ENCODE peak calls at places on chromosome 4, in five cellular contexts. P, S, B, X and O are unnamed samples.

GRCh38 chr4:24984602-24985532 is 45.9 kb downstream of the LGI2 start:
- DNase-seq in P (no peak), B (no peak), X (no peak), S (no peak), O (no peak)

GRCh38 chr4:83255584-83255983 is 29.0 kb downstream of the COQ2 start:
- DNase-seq in P (peak; percentile 76), X (no peak), B (no peak), S (peak; percentile 94), O (peak; percentile 96)

GRCh38 chr4:64781737-64782326 is 372.6 kb upstream of the TECRL start:
- DNase-seq in B (peak; percentile 60), P (peak; percentile 10), X (peak; percentile 8), S (peak; percentile 13), O (peak; percentile 71)

GRCh38 chr4:128060130-128060619 is 937 bp upstream of the LARP1B start:
- DNase-seq in P (peak; percentile 6), B (peak; percentile 21), S (no peak), X (no peak), O (peak; percentile 39)

GRCh38 chr4:114780205-114780604 is 181.6 kb downstream of the UGT8 start:
- DNase-seq in X (peak; percentile 4), B (peak; percentile 9), P (peak; percentile 7), S (peak; percentile 42), O (peak; percentile 9)

GRCh38 chr4:122710434-122711308 is 21.8 kb upstream of the BBS12 start:
- DNase-seq in B (no peak), P (peak; percentile 44), S (peak; percentile 27), X (no peak), O (peak; percentile 59)

GRCh38 chr4:25838526-25838925 is 24.3 kb downstream of the SEL1L3 start:
- DNase-seq in B (no peak), X (no peak), S (no peak), P (no peak), O (no peak)

GRCh38 chr4:11623726-11624037 is 195.0 kb upstream of the HS3ST1 start:
- DNase-seq in P (peak; percentile 27), S (peak; percentile 37), B (peak; percentile 38), X (no peak), O (peak; percentile 45)

GRCh38 chr4:25361253-25361652 is 15.8 kb upstream of the ANAPC4 start:
- DNase-seq in S (no peak), X (peak; percentile 56), B (no peak), P (no peak), O (no peak)

GRCh38 chr4:153731239-153731638 is 28.6 kb downstream of the RNF175 start:
- DNase-seq in B (no peak), P (peak; percentile 64), S (peak; percentile 88), X (no peak), O (no peak)

GRCh38 chr4:176500894-176501293 is 181.1 kb downstream of the SPCS3 start:
- DNase-seq in B (no peak), P (no peak), S (no peak), X (no peak), O (no peak)

GRCh38 chr4:176499518-176499917 is 179.8 kb downstream of the SPCS3 start:
- DNase-seq in P (peak; percentile 77), S (peak; percentile 75), X (no peak), B (no peak), O (peak; percentile 25)

DNA sequence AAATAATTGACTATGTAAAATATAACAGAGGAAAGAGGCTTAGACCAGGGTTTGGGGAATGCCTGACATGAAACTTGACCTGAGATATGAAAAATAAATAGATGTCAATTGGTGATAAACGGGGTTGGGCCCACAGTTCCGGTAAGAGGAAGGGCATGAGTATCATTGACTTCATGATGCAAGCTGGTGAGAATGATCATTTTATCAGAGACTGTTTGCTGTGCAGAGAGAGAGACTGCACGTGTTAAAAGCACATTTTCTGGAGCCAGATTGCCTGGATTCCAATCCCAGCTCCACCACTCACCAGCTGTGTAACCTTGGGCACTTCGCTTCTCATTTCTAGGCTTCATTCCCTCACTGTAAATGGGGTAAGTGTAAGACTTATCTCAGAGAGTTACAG is 179.1 kb downstream of the SPCS3 start:
- DNase-seq in S (peak; percentile 71), X (no peak), B (no peak), P (peak; percentile 66), O (peak; percentile 60)
- H2AFZ ChIP-seq in S (peak overlapping the region; percentile 25), X (no peak overlapping the region), B (no peak overlapping the region), P (peak overlapping the region; percentile 77), O (peak overlapping the region; percentile 90)

DNA sequence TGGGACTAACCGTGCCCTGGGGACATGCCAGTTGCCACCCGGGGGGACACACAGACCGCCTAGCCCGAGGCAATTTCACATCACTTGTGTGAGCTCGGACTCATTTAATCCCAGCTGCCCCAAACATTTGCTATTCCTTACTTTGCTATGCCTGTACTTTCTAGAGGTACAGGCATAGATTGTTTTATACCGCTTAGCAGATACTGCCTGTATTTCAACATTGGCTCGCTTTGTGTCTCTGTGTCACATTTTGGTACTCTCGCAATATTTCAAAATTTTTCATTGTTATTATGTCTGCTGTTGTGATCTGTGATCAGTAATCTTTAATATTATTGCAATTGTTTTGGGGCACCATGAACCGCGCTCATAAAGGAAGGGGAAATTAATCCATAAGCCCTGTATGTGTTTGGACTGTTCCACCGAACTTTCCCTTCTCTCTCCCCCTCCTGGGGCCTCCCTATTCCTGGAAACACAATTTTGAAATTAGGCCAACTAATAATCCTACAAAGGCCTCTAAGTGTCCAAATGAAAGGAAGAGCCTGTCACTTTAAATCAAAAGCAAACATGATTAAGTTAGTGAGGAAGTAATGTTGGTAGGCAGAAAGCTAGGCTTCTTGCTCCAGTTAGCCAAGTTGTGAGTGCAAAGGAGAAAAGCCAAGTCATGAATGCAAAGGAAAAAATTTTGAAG is 563 bp upstream of the CASP6 start:
- DNase-seq in B (no peak), X (no peak), S (peak; percentile 28), P (no peak), O (peak; percentile 64)
- H3K9me3 ChIP-seq in B (no peaks in the 10 kb centered on the region), X (no peaks in the 10 kb centered on the region), S (no peaks in the 10 kb centered on the region), P (no peaks in the 10 kb centered on the region), O (no peaks in the 10 kb centered on the region)

GRCh38 chr4:8688041-8688907 is 95.7 kb downstream of the CPZ start:
- DNase-seq in X (no peak), S (no peak), P (peak; percentile 2), B (peak; percentile 31), O (peak; percentile 4)

GRCh38 chr4:8689741-8690140 is 97.2 kb downstream of the CPZ start:
- DNase-seq in P (no peak), X (no peak), S (no peak), B (no peak), O (no peak)

GRCh38 chr4:8690216-8690786 is 97.7 kb downstream of the CPZ start:
- DNase-seq in X (no peak), P (no peak), S (no peak), B (no peak), O (no peak)

GRCh38 chr4:8688908-8689445 is 96.4 kb downstream of the CPZ start:
- DNase-seq in X (no peak), B (no peak), P (no peak), S (no peak), O (no peak)

DNA sequence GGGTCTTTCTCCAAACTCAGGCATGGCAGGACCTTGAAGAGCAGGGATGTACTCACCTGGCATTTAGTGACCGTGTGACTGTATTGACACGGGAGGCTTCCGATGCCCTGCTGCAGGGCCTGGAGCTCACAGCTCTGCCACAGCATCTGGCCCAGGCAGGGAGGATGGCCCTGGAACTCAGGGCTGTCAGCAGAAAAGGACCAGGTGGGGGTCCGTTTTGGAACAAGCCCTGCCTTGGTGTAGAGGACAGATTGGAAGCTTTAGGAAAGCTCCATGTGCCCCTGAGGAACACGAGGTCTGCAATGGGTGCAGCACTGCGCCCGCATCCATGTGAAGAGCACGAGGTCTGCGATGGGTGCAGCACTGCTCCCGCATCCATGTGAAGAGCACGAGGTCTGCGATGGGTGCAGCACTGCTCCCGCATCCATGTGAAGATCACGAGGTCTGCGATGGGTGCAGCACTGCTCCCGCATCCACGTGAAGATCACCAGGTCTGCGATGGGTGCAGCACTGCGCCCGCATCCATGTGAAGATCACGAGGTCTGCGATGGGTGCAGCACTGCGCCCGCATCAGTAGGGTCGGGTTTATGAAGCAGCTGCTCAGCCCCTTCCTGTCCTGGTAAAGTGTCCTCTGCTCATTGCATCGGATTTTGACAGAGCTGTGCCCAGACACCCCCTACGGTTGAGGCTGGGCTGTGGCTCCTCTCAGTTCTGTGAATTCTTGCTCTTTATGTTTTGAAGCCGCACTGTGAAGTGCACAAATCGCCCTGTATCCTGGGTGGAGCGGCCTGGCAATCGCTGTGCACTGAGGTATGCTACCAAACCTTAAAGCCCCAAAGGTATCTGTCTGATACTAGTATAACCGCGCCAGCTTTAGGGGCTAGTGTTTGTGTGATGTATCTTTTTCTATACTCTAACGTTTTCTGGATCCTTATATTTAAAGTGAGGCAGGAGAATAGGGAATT is 98.5 kb downstream of the CPZ start:
- DNase-seq in X (no peak), B (no peak), S (no peak), P (no peak), O (no peak)
- TF ChIP-seq CTCF in X (no peak), B (no peak), S (no peak), P (no peak), O (no peak)

GRCh38 chr4:151055539-151055938 is 40.5 kb upstream of the LRBA start:
- DNase-seq in P (no peak), X (no peak), B (no peak), S (no peak), O (no peak)
- H2AFZ ChIP-seq in P (no peak overlapping the region), X (no peak overlapping the region), B (no peak overlapping the region), S (no peak overlapping the region), O (no peak overlapping the region)

DNA sequence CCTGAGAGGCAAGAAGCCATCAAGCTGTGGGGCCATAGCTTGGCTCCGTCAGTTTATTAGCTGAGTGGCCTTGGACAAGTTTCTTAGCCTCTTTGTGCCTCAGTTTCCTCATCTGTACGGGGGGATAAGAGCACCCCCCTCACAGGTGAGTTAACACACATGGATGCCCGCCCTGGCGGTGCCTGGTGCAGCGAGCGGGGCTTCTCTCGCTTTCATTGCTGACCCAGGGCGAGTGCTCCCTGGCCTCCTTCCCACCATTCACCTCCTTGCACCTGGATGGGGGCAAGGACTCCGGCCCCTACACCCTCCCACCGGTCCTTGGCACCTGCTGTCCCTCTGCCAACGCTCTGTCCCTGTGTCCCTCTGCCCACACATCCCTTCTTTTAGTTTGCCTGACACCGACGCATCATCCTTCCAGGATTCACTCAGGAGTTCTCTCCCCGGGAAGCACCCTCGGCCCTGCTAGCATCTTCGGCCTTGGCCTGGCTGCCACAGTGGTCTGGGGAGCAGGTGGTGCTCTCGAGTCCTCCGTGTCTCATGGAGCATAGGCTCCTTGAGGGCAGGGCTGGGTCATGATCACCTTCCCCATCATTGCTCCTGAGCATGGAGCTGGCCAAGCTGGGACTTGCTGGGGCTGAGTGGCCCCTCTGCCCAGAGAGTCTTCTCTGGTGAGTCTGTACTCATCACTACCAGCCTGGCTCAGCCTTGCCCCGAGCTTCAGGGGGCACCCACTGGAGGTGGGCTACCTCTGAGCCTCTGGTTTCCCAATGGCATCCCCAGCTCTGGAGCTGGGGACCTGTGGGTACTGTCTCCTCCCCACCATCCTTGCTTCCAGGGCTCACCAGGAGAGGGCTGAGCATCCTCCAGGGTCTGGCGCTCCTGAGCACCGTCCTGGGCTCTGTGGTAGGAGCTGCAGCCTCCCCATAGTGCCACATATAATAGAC is 53.8 kb upstream of the SORCS2 start:
- DNase-seq in B (no peak), P (no peak), S (no peak), X (no peak), O (no peak)
- H3K9me3 ChIP-seq in B (no peaks in the 10 kb centered on the region), P (no peaks in the 10 kb centered on the region), S (no peaks in the 10 kb centered on the region), X (no peaks in the 10 kb centered on the region), O (no peaks in the 10 kb centered on the region)

DNA sequence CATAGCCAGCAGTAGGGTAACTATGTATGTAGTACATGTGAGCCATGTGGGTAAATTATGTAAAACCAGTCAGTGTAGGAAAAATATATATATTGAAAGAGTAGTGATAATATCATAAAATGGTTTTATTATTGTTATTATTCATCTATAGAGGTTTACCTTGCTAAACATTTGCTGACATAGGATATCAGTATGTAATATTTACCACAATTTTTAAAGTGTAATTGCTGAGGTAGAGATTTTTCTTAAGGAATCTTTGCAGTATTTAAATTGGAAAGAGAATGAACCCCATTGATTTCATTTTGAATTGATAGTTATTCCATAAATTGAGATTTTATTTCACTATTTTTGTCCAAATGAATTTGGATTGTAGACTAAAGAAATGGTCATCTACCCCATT is 27.1 kb downstream of the SLAIN2 start:
- DNase-seq in X (no peak), P (no peak), S (no peak), B (no peak), O (no peak)
- TF ChIP-seq CTCF in X (no peak), P (no peak), S (no peak), B (no peak), O (no peak)